ENCODE peak calls at places on chromosomes 13 and 19, in five cellular contexts. D is H9, U is neuronal stem cell, Q is mesenchymal stem cell, C is H1. L is an unnamed sample.

GRCh38 chr19:47507031-47507430 is 7.8 kb downstream of the NAPA start:
- DNase-seq in D (no peak), U (no peak), Q (no peak), C (no peak), L (no peak)

GRCh38 chr13:103100795-103101194 is 34.6 kb upstream of the SLC10A2 start:
- DNase-seq in Q (no peak), U (no peak), C (no peak), D (no peak), L (no peak)

GRCh38 chr13:68888832-68889231 is 1218.8 kb upstream of the ATXN8OS start:
- DNase-seq in D (no peak), U (no peak), Q (no peak), C (no peak), L (peak)

GRCh38 chr19:18985257-18985656 is 44.2 kb upstream of the HOMER3 start:
- DNase-seq in C (no peak), U (no peak), Q (no peak), D (no peak), L (no peak)

GRCh38 chr13:111575276-111575675 is 254.8 kb downstream of the TEX29 start:
- DNase-seq in Q (no peak), U (no peak), C (no peak), D (no peak), L (no peak)

GRCh38 chr13:48976677-48977625 is 1.2 kb downstream of the FNDC3A start:
- DNase-seq in U (no peak), C (no peak), D (no peak), Q (peak), L (no peak)

GRCh38 chr13:80035096-80035495 is 305.8 kb downstream of the SPRY2 start:
- DNase-seq in C (no peak), D (no peak), U (no peak), Q (no peak), L (no peak)

GRCh38 chr19:5917431-5918107 is 3.5 kb downstream of the CAPS start:
- DNase-seq in Q (no peak), D (no peak), C (no peak), U (no peak), L (no peak)

GRCh38 chr13:102772042-102772425 is 1.6 kb downstream of the TEX30 start:
- DNase-seq in U (no peak), D (no peak), C (no peak), Q (no peak), L (peak)

DNA sequence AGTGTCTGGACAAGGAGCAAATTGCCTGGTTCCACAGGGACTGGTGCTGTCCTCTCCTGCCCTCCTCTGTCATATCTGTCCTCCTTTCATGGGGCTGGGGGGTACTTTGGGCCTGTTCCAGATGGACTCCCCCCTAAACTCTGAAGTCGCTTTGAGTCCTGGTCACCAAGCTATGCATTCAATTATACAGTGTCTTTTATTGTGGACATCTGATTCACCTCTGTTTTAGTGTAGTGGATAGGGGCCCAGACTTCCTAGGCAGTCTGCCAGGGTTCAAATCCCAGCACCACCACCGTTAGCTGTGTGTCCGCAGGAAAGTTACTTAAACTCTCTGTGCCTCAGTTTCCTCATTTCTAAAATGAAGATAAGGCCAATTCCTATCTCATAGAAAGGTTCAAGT is 21.0 kb upstream of the IRS2 start:
- DNase-seq in U (no peak), Q (no peak), D (no peak), C (no peak), L (no peak)
- H2BK12ac ChIP-seq in U (no peak), Q (no peak), D (no peak), C (no peak), L (no peak)

GRCh38 chr13:44365008-44365407 is 8.6 kb upstream of the SERP2 start:
- DNase-seq in Q (peak), D (no peak), U (no peak), C (no peak), L (no peak)

GRCh38 chr13:44364601-44365000 is 9.0 kb upstream of the SERP2 start:
- DNase-seq in Q (peak), D (no peak), C (no peak), U (peak), L (peak)

GRCh38 chr13:44365899-44366298 is 7.7 kb upstream of the SERP2 start:
- DNase-seq in D (no peak), U (no peak), C (no peak), Q (no peak), L (no peak)

GRCh38 chr13:44362394-44363040 is 11.1 kb upstream of the SERP2 start:
- DNase-seq in Q (peak), C (no peak), U (no peak), D (no peak), L (no peak)

GRCh38 chr13:44364019-44364418 is 9.6 kb upstream of the SERP2 start:
- DNase-seq in Q (no peak), U (no peak), D (no peak), C (no peak), L (no peak)
- H2BK12ac ChIP-seq in Q (peak), U (no peak), D (no peak), C (no peak), L (peak)

GRCh38 chr19:39970424-39970673 is 616 bp upstream of the PSMC4 start:
- DNase-seq in U (no peak), C (no peak), Q (no peak), D (no peak), L (no peak)

GRCh38 chr19:39969681-39970423 is 1.1 kb upstream of the PSMC4 start:
- DNase-seq in U (no peak), D (no peak), Q (no peak), C (no peak), L (no peak)

GRCh38 chr19:39970674-39971379 is at the start of gene PSMC4:
- DNase-seq in U (peak), D (peak), C (peak), Q (peak), L (peak)

GRCh38 chr19:39969266-39969665 is 1.7 kb upstream of the PSMC4 start:
- DNase-seq in Q (peak), U (no peak), C (no peak), D (no peak), L (no peak)

DNA sequence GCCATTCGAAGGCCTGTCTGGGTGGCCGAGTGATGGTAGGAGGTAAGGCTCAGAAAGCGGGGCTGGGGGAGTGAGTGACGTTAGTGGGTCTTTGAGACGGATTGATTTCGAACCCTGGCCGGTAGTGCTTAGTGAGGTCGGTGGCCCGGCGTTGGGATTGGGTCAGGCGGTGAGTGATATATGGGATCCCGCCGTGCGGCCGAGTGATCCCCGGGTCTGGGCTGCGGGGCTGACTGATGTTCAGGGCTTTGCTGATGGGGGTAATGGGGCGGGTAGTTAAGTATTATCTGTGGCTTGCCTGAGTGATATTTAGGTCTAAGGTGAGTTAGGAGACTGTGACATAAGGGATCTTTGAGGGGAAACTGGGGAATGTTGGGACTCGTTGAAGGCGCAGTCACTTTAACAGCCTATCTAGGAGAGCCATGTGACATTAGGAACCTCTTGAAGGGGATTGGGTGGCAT is 446 bp downstream of the PSMC4 start:
- DNase-seq in Q (peak), U (no peak), C (no peak), D (no peak), L (peak)
- H2BK12ac ChIP-seq in Q (no peak), U (no peak), C (no peak), D (no peak), L (no peak)

DNA sequence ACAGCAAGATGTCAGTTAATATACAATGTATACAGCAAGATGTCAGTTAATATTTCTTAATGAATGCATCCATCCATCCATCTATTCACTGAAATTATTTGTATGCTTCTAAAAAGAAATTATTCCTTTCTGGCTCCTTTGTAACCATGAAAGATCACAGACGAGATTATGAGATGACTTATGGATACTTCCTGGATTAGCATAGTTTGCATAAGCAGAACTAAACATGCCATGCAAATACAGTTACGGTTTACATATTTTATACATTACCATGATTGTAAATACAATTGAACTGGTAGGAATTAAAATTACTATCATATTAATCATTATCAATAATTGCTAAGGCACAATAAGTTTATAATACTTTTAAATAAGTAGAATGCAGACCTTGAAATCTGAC is 32.7 kb downstream of the NALCN start:
- DNase-seq in U (no peak), C (no peak), D (no peak), Q (no peak), L (no peak)
- H2BK12ac ChIP-seq in U (no peak), C (no peak), D (no peak), Q (no peak), L (no peak)

L was measured in trophoblast cell.